ENCODE peak calls at places on chromosomes 7 and 10, in four cellular contexts. One of them, this sample, is unnamed.

GRCh38 chr10:129771576-129772471 is 192.2 kb downstream of the EBF3 start:
- DNase-seq in heart right ventricle: no peak
- DNase-seq in AG04450: no peak
- DNase-seq in heart left ventricle: no peak
- DNase-seq in this sample: no peak

GRCh38 chr7:13041368-13041988 is 354.0 kb downstream of the ARL4A start:
- DNase-seq in heart left ventricle: no peak
- DNase-seq in AG04450: no peak
- DNase-seq in heart right ventricle: no peak
- DNase-seq in this sample: no peak

GRCh38 chr10:99698504-99699080 is 33.3 kb downstream of the COX15 start:
- DNase-seq in AG04450: no peak
- DNase-seq in heart right ventricle: no peak
- DNase-seq in heart left ventricle: no peak
- DNase-seq in this sample: no peak

GRCh38 chr10:97039538-97040247 is 146.1 kb downstream of the SLIT1 start:
- DNase-seq in heart left ventricle: no peak
- DNase-seq in AG04450: no peak
- DNase-seq in heart right ventricle: no peak
- DNase-seq in this sample: no peak

GRCh38 chr7:128799451-128799850 is 7.7 kb downstream of the CCDC136 start:
- DNase-seq in AG04450: no peak
- DNase-seq in heart left ventricle: no peak
- DNase-seq in heart right ventricle: no peak
- DNase-seq in this sample: no peak

GRCh38 chr7:81846398-81846797 is 76.6 kb upstream of the HGF start:
- DNase-seq in heart right ventricle: no peak
- DNase-seq in heart left ventricle: peak
- DNase-seq in AG04450: peak
- DNase-seq in this sample: no peak

GRCh38 chr7:106039486-106040060 is 72.5 kb downstream of the SYPL1 start:
- DNase-seq in heart left ventricle: no peak
- DNase-seq in heart right ventricle: no peak
- DNase-seq in AG04450: peak
- DNase-seq in this sample: no peak

GRCh38 chr10:89954787-89955566 is 253.6 kb downstream of the KIF20B start:
- DNase-seq in heart left ventricle: no peak
- DNase-seq in heart right ventricle: no peak
- DNase-seq in AG04450: no peak
- DNase-seq in this sample: no peak

GRCh38 chr7:130960208-130960988 is 226.4 kb upstream of the KLF14 start:
- DNase-seq in heart right ventricle: no peak
- DNase-seq in heart left ventricle: no peak
- DNase-seq in AG04450: peak
- DNase-seq in this sample: no peak

GRCh38 chr7:34227525-34227924 is 322.2 kb downstream of the BMPER start:
- DNase-seq in heart left ventricle: no peak
- DNase-seq in AG04450: no peak
- DNase-seq in heart right ventricle: no peak
- DNase-seq in this sample: no peak

GRCh38 chr7:90766814-90767564 is 170.9 kb downstream of the CDK14 start:
- DNase-seq in AG04450: peak
- DNase-seq in heart right ventricle: peak
- DNase-seq in heart left ventricle: peak
- DNase-seq in this sample: no peak

GRCh38 chr7:124267154-124267553 is 234.3 kb upstream of the TMEM229A start:
- DNase-seq in AG04450: no peak
- DNase-seq in heart left ventricle: no peak
- DNase-seq in heart right ventricle: no peak
- DNase-seq in this sample: no peak

GRCh38 chr10:91208645-91209044 is 11.8 kb upstream of the PCGF5 start:
- DNase-seq in AG04450: no peak
- DNase-seq in heart left ventricle: no peak
- DNase-seq in heart right ventricle: no peak
- DNase-seq in this sample: no peak

GRCh38 chr10:83886871-83887270 is 252.4 kb upstream of the GHITM start:
- DNase-seq in AG04450: no peak
- DNase-seq in heart right ventricle: no peak
- DNase-seq in heart left ventricle: no peak
- DNase-seq in this sample: no peak

GRCh38 chr10:11867497-11867896 is 44.3 kb downstream of the PROSER2 start:
- DNase-seq in AG04450: no peak
- DNase-seq in heart left ventricle: no peak
- DNase-seq in heart right ventricle: no peak
- DNase-seq in this sample: no peak

GRCh38 chr10:35424680-35425285 is 88.5 kb downstream of the CCNY start:
- DNase-seq in heart right ventricle: no peak
- DNase-seq in heart left ventricle: no peak
- DNase-seq in AG04450: no peak
- DNase-seq in this sample: no peak

GRCh38 chr7:155212301-155213015 is 85.2 kb upstream of the INSIG1 start:
- DNase-seq in heart right ventricle: no peak
- DNase-seq in heart left ventricle: peak
- DNase-seq in AG04450: no peak
- DNase-seq in this sample: no peak

GRCh38 chr10:63464402-63465292 is 1.1 kb downstream of the JMJD1C start:
- DNase-seq in heart left ventricle: no peak
- DNase-seq in heart right ventricle: no peak
- DNase-seq in AG04450: no peak
- DNase-seq in this sample: no peak

GRCh38 chr10:89502556-89502955 is 32.8 kb downstream of the SLC16A12 start:
- DNase-seq in AG04450: no peak
- DNase-seq in heart left ventricle: no peak
- DNase-seq in heart right ventricle: no peak
- DNase-seq in this sample: no peak

GRCh38 chr10:131856441-131857094 is 44.2 kb upstream of the PPP2R2D start:
- DNase-seq in AG04450: no peak
- DNase-seq in heart left ventricle: no peak
- DNase-seq in heart right ventricle: no peak
- DNase-seq in this sample: no peak

GRCh38 chr10:93410697-93411348 is 71.3 kb downstream of the MYOF start:
- DNase-seq in AG04450: no peak
- DNase-seq in heart right ventricle: no peak
- DNase-seq in heart left ventricle: no peak
- DNase-seq in this sample: no peak

GRCh38 chr10:26318672-26319071 is 102.1 kb downstream of the GAD2 start:
- DNase-seq in AG04450: no peak
- DNase-seq in heart right ventricle: no peak
- DNase-seq in heart left ventricle: no peak
- DNase-seq in this sample: no peak

GRCh38 chr7:83149466-83149865 is 13.2 kb downstream of the PCLO start:
- DNase-seq in AG04450: no peak
- DNase-seq in heart left ventricle: no peak
- DNase-seq in heart right ventricle: no peak
- DNase-seq in this sample: no peak

GRCh38 chr7:44289341-44290249 is 35.8 kb downstream of the CAMK2B start:
- DNase-seq in heart right ventricle: peak
- DNase-seq in heart left ventricle: peak
- DNase-seq in AG04450: no peak
- DNase-seq in this sample: no peak

GRCh38 chr10:50325449-50326188 is 74.3 kb upstream of the ASAH2 start:
- DNase-seq in heart left ventricle: peak
- DNase-seq in heart right ventricle: peak
- DNase-seq in AG04450: peak
- DNase-seq in this sample: no peak

GRCh38 chr7:33711231-33712019 is 193.9 kb upstream of the BMPER start:
- DNase-seq in heart left ventricle: no peak
- DNase-seq in heart right ventricle: no peak
- DNase-seq in AG04450: no peak
- DNase-seq in this sample: no peak

GRCh38 chr10:102604379-102604960 is 39.8 kb upstream of the TRIM8 start:
- DNase-seq in AG04450: peak
- DNase-seq in heart left ventricle: no peak
- DNase-seq in heart right ventricle: no peak
- DNase-seq in this sample: no peak

GRCh38 chr7:23918856-23919255 is 208.8 kb downstream of the STK31 start:
- DNase-seq in AG04450: no peak
- DNase-seq in heart left ventricle: no peak
- DNase-seq in heart right ventricle: no peak
- DNase-seq in this sample: no peak

GRCh38 chr10:50607526-50607925 is 16.2 kb downstream of the SGMS1 start:
- DNase-seq in heart left ventricle: no peak
- DNase-seq in AG04450: no peak
- DNase-seq in heart right ventricle: no peak
- DNase-seq in this sample: no peak

GRCh38 chr10:92995509-92995908 is 65.1 kb upstream of the CYP26C1 start:
- DNase-seq in AG04450: no peak
- DNase-seq in heart left ventricle: no peak
- DNase-seq in heart right ventricle: no peak
- DNase-seq in this sample: no peak

GRCh38 chr7:141593134-141593533 is 41.9 kb downstream of the AGK start:
- DNase-seq in heart right ventricle: no peak
- DNase-seq in AG04450: peak
- DNase-seq in heart left ventricle: no peak
- DNase-seq in this sample: no peak

DNA sequence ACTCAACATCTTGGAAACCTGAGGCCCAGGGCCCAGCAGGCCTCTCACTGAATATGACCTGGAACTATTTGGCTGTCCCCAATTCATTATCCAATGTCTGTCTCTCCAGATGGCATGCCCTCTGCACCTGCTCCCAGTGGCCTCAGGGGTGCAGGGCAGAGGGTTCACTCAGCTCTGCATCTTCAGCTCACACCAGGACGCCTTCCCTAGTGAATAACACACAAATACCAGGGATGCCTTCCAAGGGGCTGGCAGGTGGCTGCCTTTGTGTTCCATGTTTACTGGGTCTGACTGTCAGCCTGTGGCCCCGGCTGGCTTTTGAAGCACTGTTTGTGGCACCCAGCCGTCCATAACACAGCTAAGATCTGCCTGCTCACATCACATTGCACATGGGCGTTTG is 590.2 kb upstream of the PFKP start:
- DNase-seq in heart right ventricle: no peak
- DNase-seq in heart left ventricle: no peak
- DNase-seq in AG04450: no peak
- DNase-seq in this sample: no peak
- TF ChIP-seq CTCF in heart right ventricle: no peak
- TF ChIP-seq CTCF in heart left ventricle: no peak
- TF ChIP-seq CTCF in AG04450: no peak
- TF ChIP-seq CTCF in this sample: no peak

GRCh38 chr10:1328951-1329614 is 272.9 kb downstream of the WDR37 start:
- DNase-seq in heart left ventricle: no peak
- DNase-seq in AG04450: no peak
- DNase-seq in heart right ventricle: no peak
- DNase-seq in this sample: no peak

GRCh38 chr10:1329622-1330021 is 273.4 kb downstream of the WDR37 start:
- DNase-seq in heart right ventricle: no peak
- DNase-seq in AG04450: no peak
- DNase-seq in heart left ventricle: no peak
- DNase-seq in this sample: no peak

GRCh38 chr10:1328409-1328808 is 272.2 kb downstream of the WDR37 start:
- DNase-seq in AG04450: no peak
- DNase-seq in heart left ventricle: no peak
- DNase-seq in heart right ventricle: no peak
- DNase-seq in this sample: no peak

GRCh38 chr10:1331560-1331959 is 275.4 kb downstream of the WDR37 start:
- DNase-seq in heart right ventricle: no peak
- DNase-seq in heart left ventricle: no peak
- DNase-seq in AG04450: no peak
- DNase-seq in this sample: no peak

DNA sequence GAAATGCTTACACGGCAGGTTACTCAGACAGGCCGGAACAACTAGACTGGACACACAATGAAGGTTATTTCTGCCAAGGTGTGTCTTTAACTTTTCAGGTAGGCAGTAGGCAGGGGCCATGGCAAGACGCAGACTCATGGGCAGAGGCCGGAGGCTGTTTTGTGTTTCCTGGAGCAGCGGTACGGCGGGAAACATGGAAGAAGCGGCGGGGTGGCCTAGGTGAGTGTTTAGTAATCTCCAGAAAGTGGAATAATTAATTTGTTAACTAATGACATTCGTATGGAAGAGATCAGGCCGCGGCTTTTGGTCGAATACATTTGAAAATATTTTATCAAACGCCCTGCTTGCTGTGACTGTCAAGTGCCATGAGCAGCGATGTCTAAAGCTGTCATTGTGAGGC is 277.8 kb downstream of the WDR37 start:
- DNase-seq in AG04450: no peak
- DNase-seq in heart left ventricle: no peak
- DNase-seq in heart right ventricle: no peak
- DNase-seq in this sample: no peak
- H3K27ac ChIP-seq in AG04450: no peak
- H3K27ac ChIP-seq in heart left ventricle: no peak
- H3K27ac ChIP-seq in heart right ventricle: no peak
- H3K27ac ChIP-seq in this sample: no peak

GRCh38 chr10:33818343-33818742 is 483.9 kb upstream of the NRP1 start:
- DNase-seq in heart right ventricle: no peak
- DNase-seq in heart left ventricle: no peak
- DNase-seq in AG04450: no peak
- DNase-seq in this sample: no peak

GRCh38 chr10:33819206-33819605 is 484.7 kb upstream of the NRP1 start:
- DNase-seq in AG04450: no peak
- DNase-seq in heart right ventricle: no peak
- DNase-seq in heart left ventricle: no peak
- DNase-seq in this sample: no peak

GRCh38 chr10:33820531-33820930 is 486.1 kb upstream of the NRP1 start:
- DNase-seq in AG04450: no peak
- DNase-seq in heart right ventricle: no peak
- DNase-seq in heart left ventricle: no peak
- DNase-seq in this sample: no peak

GRCh38 chr10:33815776-33816175 is 481.3 kb upstream of the NRP1 start:
- DNase-seq in heart right ventricle: no peak
- DNase-seq in AG04450: no peak
- DNase-seq in heart left ventricle: no peak
- DNase-seq in this sample: no peak

DNA sequence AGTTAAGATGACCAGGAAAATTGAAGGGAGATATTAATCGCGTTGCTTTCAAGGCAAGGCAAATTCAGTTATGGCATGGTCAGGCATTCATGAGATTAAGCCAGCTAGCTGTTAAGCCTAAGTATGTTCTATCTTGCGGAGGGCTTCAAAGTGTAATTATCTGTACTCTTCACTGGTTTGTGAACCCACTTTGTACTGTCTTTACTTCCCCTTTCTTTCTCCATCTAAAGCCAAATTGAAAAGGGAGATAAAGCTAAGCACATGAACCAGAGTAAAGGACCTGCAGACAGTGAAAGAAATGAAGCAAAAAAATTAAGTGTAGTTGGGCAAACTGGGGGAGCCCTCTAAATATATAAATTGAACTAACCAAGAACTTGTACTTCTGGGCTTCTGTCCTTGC is 483.2 kb upstream of the NRP1 start:
- DNase-seq in heart left ventricle: no peak
- DNase-seq in AG04450: no peak
- DNase-seq in heart right ventricle: no peak
- DNase-seq in this sample: no peak
- TF ChIP-seq CTCF in heart left ventricle: no peak
- TF ChIP-seq CTCF in AG04450: no peak
- TF ChIP-seq CTCF in heart right ventricle: no peak
- TF ChIP-seq CTCF in this sample: no peak

GRCh38 chr10:95661818-95662217 is 5.3 kb upstream of the ALDH18A1 start:
- DNase-seq in heart left ventricle: no peak
- DNase-seq in heart right ventricle: no peak
- DNase-seq in AG04450: no peak
- DNase-seq in this sample: no peak
- H3K27ac ChIP-seq in heart left ventricle: no peak
- H3K27ac ChIP-seq in heart right ventricle: no peak
- H3K27ac ChIP-seq in AG04450: no peak
- H3K27ac ChIP-seq in this sample: no peak

GRCh38 chr7:118183254-118183585 is 744 bp upstream of the LSM8 start:
- DNase-seq in heart right ventricle: no peak
- DNase-seq in AG04450: no peak
- DNase-seq in heart left ventricle: no peak
- DNase-seq in this sample: peak
- TF ChIP-seq CTCF in heart right ventricle: no peak
- TF ChIP-seq CTCF in AG04450: no peak
- TF ChIP-seq CTCF in heart left ventricle: no peak
- TF ChIP-seq CTCF in this sample: no peak

This sample was measured in CD4-positive, alpha-beta T cell.